ENCODE peak calls at places on chromosomes 4 and X, in six cellular contexts. M, F, D, X, Q and W are unnamed samples.

GRCh38 chr4:22850055-22850454 is 157.3 kb downstream of the GBA3 start:
- DNase-seq in M (no peak), D (no peak), X (no peak), F (no peak), Q (no peak), W (no peak)

GRCh38 chrX:124963717-124964116 is 356.0 kb upstream of the TEX13C start:
- DNase-seq in Q (no peak), X (no peak), M (no peak), D (no peak), F (no peak), W (no peak)

GRCh38 chr4:62914758-62915157 is 1494.5 kb downstream of the TECRL start:
- DNase-seq in M (no peak), F (no peak), Q (no peak), D (no peak), X (no peak), W (no peak)

GRCh38 chr4:57373971-57374370 is 263.8 kb upstream of the IGFBP7 start:
- DNase-seq in X (no peak), M (no peak), F (no peak), D (no peak), Q (no peak), W (no peak)

GRCh38 chr4:82899339-82899738 is 1.2 kb upstream of the THAP9 start:
- DNase-seq in Q (no peak), F (no peak), D (no peak), X (no peak), M (no peak), W (peak)

GRCh38 chr4:88613417-88613875 is 21.2 kb downstream of the HERC3 start:
- DNase-seq in Q (no peak), D (no peak), M (no peak), X (no peak), F (no peak), W (no peak)

GRCh38 chrX:106726485-106727437 is at the start of gene RNF128:
- DNase-seq in Q (peak), M (peak), D (peak), F (peak), X (peak), W (peak)

GRCh38 chrX:14920196-14920595 is 47.0 kb downstream of the MOSPD2 start:
- DNase-seq in D (no peak), Q (no peak), F (no peak), M (peak), X (no peak), W (no peak)

GRCh38 chrX:2662586-2662985 is 28.5 kb upstream of the CD99 start:
- DNase-seq in F (no peak), D (no peak), Q (no peak), X (no peak), M (no peak), W (no peak)

GRCh38 chr4:139144161-139144859 is 32.7 kb downstream of the ELF2 start:
- DNase-seq in M (peak), F (no peak), Q (no peak), D (peak), X (no peak), W (peak)

GRCh38 chr4:48343035-48343434 is 1.7 kb downstream of the SLAIN2 start:
- DNase-seq in Q (no peak), X (no peak), M (no peak), F (no peak), D (no peak), W (peak)
- H3K4me3 ChIP-seq in Q (peak), X (peak), M (peak), F (no peak), D (peak), W (peak)

DNA sequence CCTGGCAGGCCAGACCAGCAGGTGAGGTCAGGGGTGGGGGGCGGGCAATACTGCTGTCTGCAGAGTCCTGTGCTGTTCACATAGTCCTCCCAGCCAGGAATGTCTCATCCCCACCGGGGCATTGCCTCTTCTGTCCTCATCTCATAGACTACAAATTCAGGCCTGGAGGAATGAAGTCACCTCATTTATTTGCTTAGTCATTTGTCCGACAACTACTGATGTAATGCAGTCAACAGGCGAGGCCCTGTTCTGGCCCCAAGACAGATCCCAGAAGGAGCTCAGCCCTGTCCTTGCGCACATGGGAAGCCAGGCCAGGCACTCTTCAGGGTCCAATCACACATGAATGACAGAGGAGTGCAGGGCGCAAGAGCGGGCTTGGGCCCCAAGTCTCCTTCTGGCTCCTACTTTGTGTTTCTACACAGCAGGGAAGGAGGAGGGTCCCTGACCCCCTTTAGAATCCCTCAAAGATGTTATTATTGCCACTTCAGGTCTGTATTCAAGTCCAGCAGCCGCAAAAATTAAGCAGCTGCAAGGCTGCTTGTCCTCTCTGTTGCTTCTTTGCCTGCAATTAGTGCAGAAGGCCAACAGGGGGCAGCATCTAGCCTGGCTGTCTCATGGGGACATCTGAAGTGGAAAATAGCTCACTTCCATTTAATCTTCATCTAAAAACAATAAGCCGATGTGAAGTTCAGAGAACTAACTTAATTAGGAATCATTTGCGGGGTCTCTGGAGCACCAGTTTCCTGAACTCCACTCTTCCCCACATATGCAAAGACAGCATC is 15.2 kb upstream of the HMX1 start:
- DNase-seq in F (no peak), X (no peak), M (no peak), Q (no peak), D (no peak), W (no peak)
- TF ChIP-seq CTCF in F (no peak), X (no peak), M (no peak), Q (no peak), D (peak), W (no peak)

GRCh38 chr4:159229164-159229563 is 126.3 kb downstream of the RAPGEF2 start:
- DNase-seq in F (no peak), D (peak), X (no peak), Q (no peak), M (peak), W (no peak)
- H3K4me3 ChIP-seq in F (no peak), D (no peak), X (no peak), Q (peak), M (peak), W (no peak)

GRCh38 chr4:162767090-162767489 is 399.6 kb downstream of the NAF1 start:
- DNase-seq in X (no peak), M (no peak), Q (no peak), F (no peak), D (no peak), W (no peak)
- TF ChIP-seq CTCF in X (no peak), M (no peak), Q (no peak), F (no peak), D (no peak), W (no peak)

GRCh38 chr4:663046-663437 is 11.0 kb downstream of the ATP5ME start:
- DNase-seq in X (peak), Q (peak), M (no peak), D (no peak), F (no peak), W (no peak)
- H3K4me3 ChIP-seq in X (peak), Q (no peak), M (no peak), D (no peak), F (no peak), W (no peak)

GRCh38 chr4:42750831-42751230 is 93.9 kb upstream of the ATP8A1 start:
- DNase-seq in F (no peak), M (no peak), D (no peak), X (no peak), Q (no peak), W (no peak)

GRCh38 chr4:42750091-42750490 is 93.2 kb upstream of the ATP8A1 start:
- DNase-seq in X (no peak), F (no peak), D (no peak), M (no peak), Q (no peak), W (no peak)
- TF ChIP-seq CTCF in X (no peak), F (no peak), D (no peak), M (no peak), Q (no peak), W (no peak)

GRCh38 chr4:6526696-6527095 is 48.3 kb upstream of the MAN2B2 start:
- DNase-seq in F (peak), Q (no peak), X (no peak), D (no peak), M (no peak), W (no peak)

GRCh38 chr4:6527259-6527658 is 47.7 kb upstream of the MAN2B2 start:
- DNase-seq in D (no peak), M (no peak), F (peak), X (no peak), Q (no peak), W (no peak)

GRCh38 chr4:6525474-6525873 is 49.5 kb upstream of the MAN2B2 start:
- DNase-seq in X (no peak), D (no peak), F (no peak), M (no peak), Q (no peak), W (no peak)

GRCh38 chr4:6524436-6524835 is 50.6 kb upstream of the MAN2B2 start:
- DNase-seq in X (no peak), D (no peak), F (peak), M (no peak), Q (no peak), W (no peak)

GRCh38 chr4:6526171-6526570 is 48.8 kb upstream of the MAN2B2 start:
- DNase-seq in M (no peak), Q (no peak), D (no peak), X (no peak), F (peak), W (no peak)
- H3K4me3 ChIP-seq in M (no peak), Q (no peak), D (no peak), X (no peak), F (no peak), W (no peak)

DNA sequence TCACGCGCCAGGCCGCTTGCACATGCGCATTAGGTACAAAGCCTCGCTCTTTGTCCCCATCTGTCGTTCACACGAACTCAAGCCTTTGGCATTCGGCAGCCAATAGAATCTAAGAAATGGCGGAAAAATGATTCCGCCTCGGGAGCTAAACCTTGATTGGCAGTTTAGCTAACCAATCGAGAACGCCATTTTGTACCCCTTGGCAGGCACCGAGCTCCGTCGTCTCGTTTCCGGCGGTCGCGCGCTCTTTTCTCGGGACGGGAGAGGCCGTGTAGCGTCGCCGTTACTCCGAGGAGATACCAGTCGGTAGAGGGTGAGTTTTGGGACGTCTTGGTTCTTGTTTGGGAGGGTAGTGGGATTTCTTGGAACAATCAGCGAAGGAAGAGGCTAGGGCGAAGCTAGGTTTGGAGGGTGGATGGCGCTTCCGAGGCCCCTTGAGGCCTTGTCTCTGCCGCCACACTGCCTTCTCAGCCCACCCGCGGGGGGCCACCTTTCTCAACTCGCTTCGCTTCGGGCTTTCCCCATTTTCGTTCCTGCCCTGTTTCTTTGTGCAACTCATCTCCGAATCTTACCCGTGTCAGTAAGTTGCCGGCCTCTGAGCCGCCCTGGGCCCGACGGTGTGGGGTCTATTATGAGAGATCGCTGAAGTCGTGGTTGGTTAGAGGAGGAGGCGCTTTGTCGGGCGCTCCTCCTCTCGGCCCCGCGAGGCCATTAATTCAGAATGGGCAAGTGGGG is at the start of gene NONO:
- DNase-seq in F (peak), Q (peak), X (peak), D (peak), M (peak), W (peak)
- TF ChIP-seq CTCF in F (no peak), Q (no peak), X (no peak), D (peak), M (peak), W (no peak)